ENCODE peak calls at places on chromosomes 6 and 20, in four cellular contexts. U, O, Y and A are unnamed samples.

GRCh38 chr6:139436521-139437348 is 62.3 kb upstream of the CITED2 start:
- DNase-seq in Y (no peak), O (no peak), U (peak), A (peak)

GRCh38 chr20:51334609-51335008 is 207.9 kb downstream of the NFATC2 start:
- DNase-seq in U (no peak), Y (no peak), O (no peak), A (no peak)

GRCh38 chr6:36607782-36608386 is 13.7 kb downstream of the SRSF3 start:
- DNase-seq in Y (no peak), U (peak), O (no peak), A (no peak)

GRCh38 chr6:15573376-15573775 is 89.5 kb downstream of the DTNBP1 start:
- DNase-seq in U (no peak), Y (no peak), O (no peak), A (no peak)

GRCh38 chr20:12927489-12927888 is 81.3 kb upstream of the SPTLC3 start:
- DNase-seq in Y (no peak), U (no peak), O (no peak), A (no peak)

GRCh38 chr6:34585108-34585507 is 29.0 kb upstream of the SPDEF start:
- DNase-seq in U (no peak), O (no peak), Y (no peak), A (no peak)

GRCh38 chr6:135871878-135872277 is 20.4 kb downstream of the PDE7B start:
- DNase-seq in Y (no peak), U (no peak), O (no peak), A (no peak)

GRCh38 chr6:18269253-18269652 is 4.9 kb upstream of the DEK start:
- DNase-seq in U (no peak), Y (peak), O (no peak), A (peak)

GRCh38 chr20:22582960-22583772 is 1.2 kb downstream of the FOXA2 start:
- DNase-seq in Y (no peak), O (peak), U (no peak), A (peak)

GRCh38 chr6:158910484-158911075 is 89.4 kb downstream of the RSPH3 start:
- DNase-seq in U (peak), O (peak), Y (peak), A (no peak)

GRCh38 chr6:55664581-55665223 is 85.7 kb upstream of the HMGCLL1 start:
- DNase-seq in Y (no peak), U (peak), O (no peak), A (no peak)

GRCh38 chr20:41094656-41095055 is 42.7 kb upstream of the PLCG1 start:
- DNase-seq in U (no peak), O (no peak), Y (no peak), A (no peak)

GRCh38 chr6:157034433-157035230 is 257.5 kb downstream of the ARID1B start:
- DNase-seq in Y (peak), O (no peak), U (peak), A (peak)